ENCODE peak calls at places on chromosomes 4 and X, in ten cellular contexts. One of them, this sample, is unnamed.

GRCh38 chr4:146522862-146523205 is 1.1 kb upstream of the SLC10A7 start:
- DNase-seq in stimulated activated naive CD4-positive, alpha-beta T cell: no peak
- DNase-seq in smooth muscle cell of the brain vasculature: no peak
- DNase-seq in central memory CD4-positive, alpha-beta T cell: peak
- DNase-seq in LoVo: no peak
- DNase-seq in cardiac fibroblast: peak
- DNase-seq in NT2/D1: no peak
- DNase-seq in psoas muscle: no peak
- DNase-seq in activated CD4-positive, alpha-beta T cell treated with anti-CD3 and anti-CD28 coated beads, Interleukin-2, amount 50 U/mL, for 24 hours: no peak
- DNase-seq in activated CD8-positive, alpha-beta T cell treated with anti-CD3 and anti-CD28 coated beads for 36 hours: no peak
- DNase-seq in this sample: peak

GRCh38 chrX:153924149-153924861 is 1.8 kb downstream of the ARHGAP4 start:
- DNase-seq in stimulated activated naive CD4-positive, alpha-beta T cell: peak
- DNase-seq in smooth muscle cell of the brain vasculature: no peak
- DNase-seq in central memory CD4-positive, alpha-beta T cell: peak
- DNase-seq in LoVo: no peak
- DNase-seq in cardiac fibroblast: peak
- DNase-seq in NT2/D1: no peak
- DNase-seq in psoas muscle: no peak
- DNase-seq in activated CD4-positive, alpha-beta T cell treated with anti-CD3 and anti-CD28 coated beads, Interleukin-2, amount 50 U/mL, for 24 hours: no peak
- DNase-seq in activated CD8-positive, alpha-beta T cell treated with anti-CD3 and anti-CD28 coated beads for 36 hours: peak
- DNase-seq in this sample: no peak

GRCh38 chr4:53705151-53705764 is 114.0 kb upstream of the LNX1 start:
- DNase-seq in stimulated activated naive CD4-positive, alpha-beta T cell: no peak
- DNase-seq in smooth muscle cell of the brain vasculature: no peak
- DNase-seq in central memory CD4-positive, alpha-beta T cell: no peak
- DNase-seq in LoVo: no peak
- DNase-seq in cardiac fibroblast: no peak
- DNase-seq in NT2/D1: no peak
- DNase-seq in psoas muscle: no peak
- DNase-seq in activated CD4-positive, alpha-beta T cell treated with anti-CD3 and anti-CD28 coated beads, Interleukin-2, amount 50 U/mL, for 24 hours: no peak
- DNase-seq in activated CD8-positive, alpha-beta T cell treated with anti-CD3 and anti-CD28 coated beads for 36 hours: no peak
- DNase-seq in this sample: no peak

GRCh38 chr4:1204828-1205591 is 32.6 kb upstream of the SPON2 start:
- DNase-seq in stimulated activated naive CD4-positive, alpha-beta T cell: no peak
- DNase-seq in smooth muscle cell of the brain vasculature: no peak
- DNase-seq in central memory CD4-positive, alpha-beta T cell: no peak
- DNase-seq in LoVo: no peak
- DNase-seq in cardiac fibroblast: no peak
- DNase-seq in NT2/D1: no peak
- DNase-seq in psoas muscle: peak
- DNase-seq in activated CD4-positive, alpha-beta T cell treated with anti-CD3 and anti-CD28 coated beads, Interleukin-2, amount 50 U/mL, for 24 hours: no peak
- DNase-seq in activated CD8-positive, alpha-beta T cell treated with anti-CD3 and anti-CD28 coated beads for 36 hours: peak
- DNase-seq in this sample: no peak

GRCh38 chrX:76183289-76184057 is 10.6 kb downstream of the PBDC1 start:
- DNase-seq in stimulated activated naive CD4-positive, alpha-beta T cell: no peak
- DNase-seq in smooth muscle cell of the brain vasculature: no peak
- DNase-seq in central memory CD4-positive, alpha-beta T cell: no peak
- DNase-seq in LoVo: no peak
- DNase-seq in cardiac fibroblast: peak
- DNase-seq in NT2/D1: no peak
- DNase-seq in psoas muscle: no peak
- DNase-seq in activated CD4-positive, alpha-beta T cell treated with anti-CD3 and anti-CD28 coated beads, Interleukin-2, amount 50 U/mL, for 24 hours: no peak
- DNase-seq in activated CD8-positive, alpha-beta T cell treated with anti-CD3 and anti-CD28 coated beads for 36 hours: no peak
- DNase-seq in this sample: peak

GRCh38 chrX:70436380-70436779 is 8.3 kb upstream of the DLG3 start:
- DNase-seq in stimulated activated naive CD4-positive, alpha-beta T cell: no peak
- DNase-seq in smooth muscle cell of the brain vasculature: no peak
- DNase-seq in central memory CD4-positive, alpha-beta T cell: no peak
- DNase-seq in LoVo: no peak
- DNase-seq in cardiac fibroblast: peak
- DNase-seq in NT2/D1: no peak
- DNase-seq in psoas muscle: no peak
- DNase-seq in activated CD4-positive, alpha-beta T cell treated with anti-CD3 and anti-CD28 coated beads, Interleukin-2, amount 50 U/mL, for 24 hours: no peak
- DNase-seq in activated CD8-positive, alpha-beta T cell treated with anti-CD3 and anti-CD28 coated beads for 36 hours: peak
- DNase-seq in this sample: no peak

GRCh38 chrX:19721726-19722370 is 165.6 kb downstream of the SH3KBP1 start:
- DNase-seq in stimulated activated naive CD4-positive, alpha-beta T cell: no peak
- DNase-seq in smooth muscle cell of the brain vasculature: no peak
- DNase-seq in central memory CD4-positive, alpha-beta T cell: no peak
- DNase-seq in LoVo: no peak
- DNase-seq in cardiac fibroblast: no peak
- DNase-seq in NT2/D1: no peak
- DNase-seq in psoas muscle: no peak
- DNase-seq in activated CD4-positive, alpha-beta T cell treated with anti-CD3 and anti-CD28 coated beads, Interleukin-2, amount 50 U/mL, for 24 hours: no peak
- DNase-seq in activated CD8-positive, alpha-beta T cell treated with anti-CD3 and anti-CD28 coated beads for 36 hours: no peak
- DNase-seq in this sample: no peak

GRCh38 chr4:76559236-76560071 is 124.4 kb downstream of the SHROOM3 start:
- DNase-seq in stimulated activated naive CD4-positive, alpha-beta T cell: no peak
- DNase-seq in smooth muscle cell of the brain vasculature: no peak
- DNase-seq in central memory CD4-positive, alpha-beta T cell: no peak
- DNase-seq in LoVo: no peak
- DNase-seq in cardiac fibroblast: no peak
- DNase-seq in NT2/D1: no peak
- DNase-seq in psoas muscle: no peak
- DNase-seq in activated CD4-positive, alpha-beta T cell treated with anti-CD3 and anti-CD28 coated beads, Interleukin-2, amount 50 U/mL, for 24 hours: no peak
- DNase-seq in activated CD8-positive, alpha-beta T cell treated with anti-CD3 and anti-CD28 coated beads for 36 hours: no peak
- DNase-seq in this sample: no peak

GRCh38 chr4:184528713-184529112 is 54.4 kb upstream of the IRF2 start:
- DNase-seq in stimulated activated naive CD4-positive, alpha-beta T cell: no peak
- DNase-seq in smooth muscle cell of the brain vasculature: no peak
- DNase-seq in central memory CD4-positive, alpha-beta T cell: no peak
- DNase-seq in LoVo: no peak
- DNase-seq in cardiac fibroblast: no peak
- DNase-seq in NT2/D1: no peak
- DNase-seq in psoas muscle: no peak
- DNase-seq in activated CD4-positive, alpha-beta T cell treated with anti-CD3 and anti-CD28 coated beads, Interleukin-2, amount 50 U/mL, for 24 hours: no peak
- DNase-seq in activated CD8-positive, alpha-beta T cell treated with anti-CD3 and anti-CD28 coated beads for 36 hours: no peak
- DNase-seq in this sample: no peak

This sample was measured in foreskin melanocyte.